ENCODE peak calls at places on chromosomes 4 and X, in six cellular contexts. Q is omental fat pad; L is CD4-positive, alpha-beta T cell; J is HS-5; S is T-helper 1 cell; C is HEK293T. R is an unnamed sample.

GRCh38 chrX:13167444-13168207 is 123.2 kb upstream of the FAM9C start:
- DNase-seq in Q (no peak), L (no peak), J (no peak), S (no peak), C (no peak), R (peak)

GRCh38 chr4:82515705-82516104 is 46.1 kb downstream of the TMEM150C start:
- DNase-seq in Q (no peak), L (no peak), J (no peak), S (no peak), C (no peak), R (peak)

GRCh38 chr4:28176942-28177341 is 1316.3 kb downstream of the STIM2 start:
- DNase-seq in Q (no peak), L (no peak), J (no peak), S (no peak), C (no peak), R (no peak)

GRCh38 chrX:108126661-108127060 is 35.1 kb downstream of the ATG4A start:
- DNase-seq in Q (no peak), L (no peak), J (no peak), S (no peak), C (no peak), R (no peak)

GRCh38 chr4:142353149-142353738 is 492.9 kb downstream of the INPP4B start:
- DNase-seq in Q (no peak), L (no peak), J (peak), S (no peak), C (peak), R (peak)

GRCh38 chr4:57233391-57233790 is 123.2 kb upstream of the IGFBP7 start:
- DNase-seq in Q (no peak), L (no peak), J (peak), S (no peak), C (no peak), R (peak)

GRCh38 chr4:88705805-88706518 is 8.3 kb upstream of the NAP1L5 start:
- DNase-seq in Q (no peak), L (no peak), J (no peak), S (no peak), C (no peak), R (peak)

GRCh38 chrX:101550825-101551767 is 749 bp downstream of the ARMCX1 start:
- DNase-seq in Q (no peak), L (no peak), J (no peak), S (no peak), C (no peak), R (peak)